ENCODE peak calls at places on chromosomes 7 and 10, in ten cellular contexts. I is naive thymus-derived CD4-positive, alpha-beta T cell; X is IMR-90; R is body of pancreas; G is prostate gland; E is right cardiac atrium; O is A549; D is stomach; M is OCI-LY7; A is MM.1S. T is an unnamed sample. For H3K4me1, the result is how much of the 10 kb centered on the place peaks cover.

GRCh38 chr10:108244443-108245228 is 1080.1 kb upstream of the SORCS1 start:
- DNase-seq in D (no peak), X (no peak), E (no peak), R (no peak), M (no peak), O (no peak), A (no peak), G (no peak), I (no peak), T (no peak)

GRCh38 chr10:93437000-93437945 is 44.9 kb downstream of the MYOF start:
- DNase-seq in M (no peak), X (peak), G (peak), O (peak), R (peak), I (no peak), E (peak), A (no peak), D (peak), T (peak)

GRCh38 chr10:112858990-112859520 is 91.0 kb upstream of the TCF7L2 start:
- DNase-seq in X (no peak), I (no peak), E (no peak), O (no peak), G (no peak), M (no peak), D (no peak), A (no peak), R (no peak), T (no peak)

GRCh38 chr10:74825371-74826141 is 844 bp upstream of the KAT6B start:
- DNase-seq in G (no peak), E (peak), I (peak), X (no peak), M (no peak), A (peak), D (peak), O (peak), R (peak), T (peak)

GRCh38 chr10:4066581-4067403 is 281.8 kb upstream of the KLF6 start:
- DNase-seq in R (no peak), O (no peak), G (no peak), M (no peak), I (no peak), E (no peak), X (no peak), A (no peak), D (no peak), T (no peak)

GRCh38 chr7:55975944-55976633 is 11.7 kb downstream of the NIPSNAP2 start:
- DNase-seq in X (no peak), O (no peak), D (no peak), A (no peak), M (no peak), R (no peak), I (no peak), G (no peak), E (no peak), T (no peak)

GRCh38 chr7:25856056-25856780 is 295.8 kb upstream of the NFE2L3 start:
- DNase-seq in D (no peak), O (no peak), E (peak), M (no peak), A (no peak), X (peak), G (no peak), R (no peak), I (no peak), T (peak)

GRCh38 chr10:50417906-50418697 is 166.8 kb upstream of the ASAH2 start:
- DNase-seq in D (peak), M (peak), E (peak), R (peak), G (peak), A (no peak), X (peak), I (peak), O (peak), T (peak)

GRCh38 chr7:22001345-22002004 is 55.8 kb upstream of the CDCA7L start:
- DNase-seq in D (no peak), G (peak), O (peak), M (peak), X (peak), A (peak), E (no peak), I (no peak), R (no peak), T (no peak)

GRCh38 chr10:30431435-30431911 is 2.5 kb upstream of the MAP3K8 start:
- DNase-seq in R (no peak), X (no peak), A (no peak), G (no peak), M (no peak), I (no peak), O (no peak), E (peak), D (peak), T (peak)

GRCh38 chr10:3133948-3134347 is 38.6 kb downstream of the PITRM1 start:
- DNase-seq in I (no peak), M (no peak), E (no peak), O (no peak), G (no peak), X (no peak), D (no peak), A (no peak), R (no peak), T (no peak)

GRCh38 chr10:124291009-124291671 is 127.6 kb downstream of the OAT start:
- DNase-seq in D (no peak), G (no peak), I (no peak), A (no peak), O (no peak), X (no peak), R (no peak), E (peak), M (no peak), T (peak)

GRCh38 chr7:30911133-30911532 is 520 bp upstream of the AQP1 start:
- DNase-seq in E (peak), G (no peak), I (no peak), X (no peak), R (no peak), A (no peak), D (no peak), M (no peak), O (no peak), T (no peak)
- H3K4me1 ChIP-seq in E (under half), G (under half), I (under half), X (under half), R (half or more), A (under half), D (half or more), M (under half), O (under half), T (under half)

GRCh38 chr7:26863504-26864308 is 684 bp downstream of the SKAP2 start:
- DNase-seq in E (no peak), O (peak), R (no peak), G (no peak), I (peak), X (peak), A (peak), M (peak), D (no peak), T (no peak)
- H3K4me1 ChIP-seq in E (under half), O (under half), R (under half), G (under half), I (under half), X (under half), A (under half), M (under half), D (under half), T (under half)

GRCh38 chr7:82816272-82816671 is 346.4 kb downstream of the PCLO start:
- DNase-seq in I (no peak), G (no peak), M (no peak), D (no peak), O (no peak), A (no peak), R (no peak), E (no peak), X (no peak), T (no peak)
- H3K4me1 ChIP-seq in I (under half), G (under half), M (under half), D (under half), O (under half), A (under half), R (under half), E (under half), X (under half), T (under half)

DNA sequence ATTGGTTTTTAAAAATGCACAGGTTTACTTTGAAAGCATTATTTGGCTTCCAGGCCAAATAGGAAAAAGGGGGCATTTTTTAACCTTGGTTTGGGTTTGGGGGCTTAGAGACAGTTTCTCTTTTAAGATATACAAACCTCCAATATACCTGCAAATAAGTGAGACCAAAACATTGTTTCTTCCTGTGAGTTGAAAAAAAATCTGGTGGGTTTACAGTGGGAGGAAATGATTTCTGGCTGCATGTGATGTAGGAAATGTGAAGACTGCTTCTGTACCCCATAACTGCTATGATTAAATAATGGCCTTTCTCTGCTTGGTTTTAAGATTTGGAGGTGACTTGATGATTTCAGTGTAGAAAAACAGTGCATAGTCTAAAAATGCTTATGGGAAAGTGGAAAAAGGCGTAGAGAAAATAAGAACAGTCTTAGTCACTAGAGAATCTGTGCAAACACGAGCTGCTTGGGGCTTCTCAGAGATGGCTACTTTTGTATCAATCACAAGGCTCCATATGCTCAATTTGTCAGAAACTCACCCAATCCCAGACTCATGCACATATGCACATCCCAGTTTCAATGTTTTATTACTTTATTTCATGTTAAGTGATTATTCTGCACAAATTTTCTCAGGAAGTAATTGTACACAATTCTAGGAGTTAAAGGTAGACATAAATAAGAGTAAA is 22.1 kb upstream of the PRKCQ start:
- DNase-seq in A (no peak), M (no peak), O (no peak), R (no peak), D (no peak), I (no peak), X (no peak), E (no peak), G (no peak), T (no peak)
- H3K4me1 ChIP-seq in A (under half), M (under half), O (under half), R (under half), D (under half), I (under half), X (under half), E (under half), G (under half), T (under half)

DNA sequence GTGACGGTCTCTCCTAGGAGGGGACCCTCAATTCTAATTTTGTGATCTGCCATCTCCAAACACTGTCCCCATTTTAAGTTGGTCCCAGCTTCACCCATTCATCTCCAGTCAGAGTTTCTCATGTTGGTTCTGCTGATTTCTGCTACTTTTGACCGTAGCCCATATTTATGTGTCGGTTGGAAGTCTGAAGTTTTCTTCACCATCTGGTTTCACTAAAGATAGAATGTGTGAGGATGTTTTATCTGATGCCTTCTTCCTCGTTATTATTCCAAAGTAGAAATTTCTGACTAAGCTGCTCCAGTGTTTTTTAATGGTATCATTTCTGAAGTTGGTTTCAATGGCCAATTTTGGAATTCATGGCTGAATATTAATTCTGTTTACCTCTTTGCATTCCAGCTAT is 21.3 kb upstream of the IFIT2 start:
- DNase-seq in E (no peak), G (no peak), X (no peak), O (no peak), R (no peak), M (no peak), A (no peak), I (no peak), D (no peak), T (no peak)
- H3K4me1 ChIP-seq in E (under half), G (under half), X (under half), O (half or more), R (under half), M (under half), A (under half), I (under half), D (half or more), T (under half)

GRCh38 chr10:79269969-79270368 is 77.3 kb upstream of the PPIF start:
- DNase-seq in I (no peak), O (no peak), M (no peak), G (no peak), A (no peak), X (no peak), R (no peak), E (no peak), D (no peak), T (no peak)
- H3K4me1 ChIP-seq in I (under half), O (under half), M (under half), G (under half), A (under half), X (under half), R (half or more), E (under half), D (half or more), T (under half)

GRCh38 chr10:71755179-71755879 is 18.0 kb downstream of the VSIR start:
- DNase-seq in I (no peak), R (no peak), G (no peak), D (no peak), A (no peak), O (no peak), M (no peak), X (no peak), E (peak), T (no peak)
- H3K4me1 ChIP-seq in I (half or more), R (under half), G (under half), D (half or more), A (under half), O (under half), M (half or more), X (under half), E (under half), T (under half)

GRCh38 chr10:69335063-69335587 is 56.8 kb downstream of the HK1 start:
- DNase-seq in I (no peak), O (no peak), G (no peak), M (no peak), R (no peak), D (no peak), E (peak), A (no peak), X (no peak), T (peak)
- H3K4me1 ChIP-seq in I (under half), O (under half), G (half or more), M (under half), R (under half), D (half or more), E (half or more), A (under half), X (under half), T (under half)